ENCODE peak calls at places on chromosomes 11 and 22, in four cellular contexts. N is H1, Q is HepG2, E is K562. V is an unnamed sample.
A peak's percentile ranks its signal among the peaks of the same experiment; 100 is the strongest.

GRCh38 chr11:121134758-121135312 is 33.8 kb downstream of the TECTA start:
- DNase-seq in N (no peak), Q (no peak), E (no peak), V (no peak)

GRCh38 chr11:12506502-12506921 is 129.1 kb downstream of the PARVA start:
- DNase-seq in N (no peak), Q (no peak), E (no peak), V (no peak)

GRCh38 chr11:11243790-11244469 is 109.1 kb downstream of the CSNK2A3 start:
- DNase-seq in N (no peak), Q (no peak), E (peak; percentile 66), V (no peak)

GRCh38 chr11:9160166-9160565 is 68.8 kb upstream of the SCUBE2 start:
- DNase-seq in N (no peak), Q (no peak), E (no peak), V (no peak)

GRCh38 chr11:133840479-133840941 is 4.8 kb downstream of the SPATA19 start:
- DNase-seq in N (no peak), Q (no peak), E (no peak), V (no peak)

GRCh38 chr22:37909756-37910155 is 3.7 kb downstream of the MICALL1 start:
- DNase-seq in N (no peak), Q (no peak), E (no peak), V (no peak)

GRCh38 chr11:32584921-32585320 is 1.3 kb downstream of the EIF3M start:
- DNase-seq in N (no peak), Q (no peak), E (peak; percentile 17), V (no peak)

GRCh38 chr11:44275961-44276550 is 33.9 kb downstream of the ALX4 start:
- DNase-seq in N (no peak), Q (no peak), E (no peak), V (no peak)

GRCh38 chr11:4531666-4532065 is 13.3 kb upstream of the OR52M1 start:
- DNase-seq in N (no peak), Q (peak; percentile 24), E (no peak), V (no peak)

GRCh38 chr22:30289980-30290313 is 642 bp upstream of the CASTOR1 start:
- DNase-seq in N (no peak), Q (no peak), E (no peak), V (no peak)

DNA sequence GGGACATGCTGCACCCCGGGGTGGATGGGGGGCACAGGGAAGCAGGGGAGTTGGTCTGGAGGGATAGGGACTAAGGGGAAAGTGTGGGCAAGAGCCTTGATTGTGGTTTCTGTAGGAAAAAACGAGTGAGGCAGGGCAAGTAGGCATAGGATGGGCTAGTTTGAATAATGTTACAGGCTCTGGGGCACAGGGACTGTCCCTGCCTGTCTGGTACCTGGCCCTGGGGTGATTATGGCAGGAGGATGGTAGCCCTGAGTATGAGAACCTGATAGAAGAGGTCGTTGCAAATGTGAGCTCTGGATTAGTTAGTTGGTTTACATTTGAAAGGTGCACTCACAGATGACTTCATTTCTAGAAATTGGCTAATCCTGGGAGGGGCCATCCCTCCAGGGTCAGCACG is 11.4 kb upstream of the SMIM38 start:
- DNase-seq in N (no peak), Q (no peak), E (no peak), V (no peak)
- TF ChIP-seq FOSL1 in N (no peak), Q (no peak), E (no peak), V (no peak)

GRCh38 chr22:19043111-19044085 is 78.8 kb downstream of the DGCR2 start:
- DNase-seq in N (no peak), Q (no peak), E (peak; percentile 29), V (no peak)
- TF ChIP-seq RAD21 in N (no peak), Q (no peak), E (no peak), V (no peak)

GRCh38 chr11:20617346-20617745 is 17.9 kb downstream of the SLC6A5 start:
- DNase-seq in N (no peak), Q (no peak), E (no peak), V (no peak)
- TF ChIP-seq FOSL1 in N (no peak), Q (no peak), E (no peak), V (no peak)

DNA sequence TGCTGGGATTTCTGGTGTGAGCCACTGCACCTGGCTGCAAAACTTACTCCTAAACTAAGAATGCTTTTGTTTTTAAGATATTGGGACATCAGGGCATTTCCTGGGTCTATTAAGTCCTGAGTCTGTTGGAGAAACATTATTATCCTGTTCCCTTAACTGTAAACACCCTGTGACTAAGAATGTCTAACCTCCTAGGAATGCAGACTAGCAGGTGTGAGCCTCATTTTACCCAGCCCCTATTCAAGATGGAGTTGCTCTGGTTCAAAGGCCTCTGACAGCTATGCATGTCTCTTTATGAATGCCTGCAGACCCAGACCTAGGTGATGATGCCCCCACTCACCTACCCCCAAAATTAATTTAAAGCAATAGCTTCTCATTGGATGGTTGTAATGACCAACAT is 46.2 kb downstream of the DEPDC5 start:
- DNase-seq in N (no peak), Q (no peak), E (no peak), V (peak; percentile 39)
- TF ChIP-seq RAD21 in N (no peak), Q (no peak), E (no peak), V (no peak)

GRCh38 chr11:119473226-119473625 is 50.3 kb upstream of the THY1 start:
- DNase-seq in N (no peak), Q (peak; percentile 30), E (no peak), V (no peak)

GRCh38 chr11:119470316-119471266 is 47.6 kb upstream of the THY1 start:
- DNase-seq in N (no peak), Q (no peak), E (no peak), V (no peak)

GRCh38 chr11:119471329-119471728 is 48.4 kb upstream of the THY1 start:
- DNase-seq in N (no peak), Q (no peak), E (no peak), V (no peak)

GRCh38 chr11:119472856-119473222 is 49.9 kb upstream of the THY1 start:
- DNase-seq in N (no peak), Q (no peak), E (no peak), V (no peak)

DNA sequence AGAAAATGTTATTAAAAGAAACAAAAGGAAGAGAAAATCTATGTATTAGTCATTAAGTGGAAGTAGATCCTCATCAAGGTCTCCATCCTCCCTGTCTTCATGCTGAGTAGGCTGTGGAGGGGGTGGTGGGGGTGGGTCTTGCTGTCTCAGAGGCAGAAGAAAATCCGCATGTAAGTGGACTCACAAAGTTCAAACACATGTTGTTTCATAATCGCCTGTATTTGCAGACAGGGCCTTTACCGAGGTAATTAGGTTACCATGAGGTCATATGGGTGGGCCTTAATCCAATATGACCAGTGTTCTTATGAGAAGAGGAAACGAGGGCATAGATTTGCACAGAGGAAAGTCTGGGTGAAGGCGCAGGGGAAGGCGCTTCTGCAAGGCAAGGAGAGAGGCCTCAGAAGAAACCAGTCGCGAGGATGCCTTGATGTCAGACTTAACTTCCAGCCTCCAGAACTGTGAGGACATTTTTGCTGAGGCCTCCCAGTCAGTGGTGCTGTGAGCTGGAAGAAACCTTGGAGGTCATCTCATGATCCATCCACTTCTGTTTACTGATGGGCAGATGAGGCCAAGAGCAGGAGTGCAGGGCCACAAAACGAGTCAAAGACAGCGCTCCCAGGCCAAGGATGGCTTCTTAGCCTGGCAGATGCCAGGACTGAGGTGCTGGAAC is 49.3 kb upstream of the THY1 start:
- DNase-seq in N (no peak), Q (peak; percentile 84), E (no peak), V (no peak)
- TF ChIP-seq FOSL1 in N (no peak), Q (no peak), E (no peak), V (no peak)

GRCh38 chr22:42655693-42656092 is 6.5 kb upstream of the CYB5R3 start:
- DNase-seq in N (no peak), Q (no peak), E (no peak), V (no peak)
- TF ChIP-seq RAD21 in N (no peak), Q (no peak), E (no peak), V (no peak)

GRCh38 chr11:63610604-63611394 is 3.4 kb downstream of the PLAAT3 start:
- DNase-seq in N (peak; percentile 60), Q (no peak), E (no peak), V (no peak)
- TF ChIP-seq FOSL1 in N (no peak), Q (no peak), E (no peak), V (no peak)

GRCh38 chr11:78694152-78694551 is 119.5 kb upstream of the NARS2 start:
- DNase-seq in N (no peak), Q (no peak), E (no peak), V (no peak)

GRCh38 chr11:78691215-78691614 is 116.6 kb upstream of the NARS2 start:
- DNase-seq in N (no peak), Q (no peak), E (no peak), V (no peak)

GRCh38 chr11:78688460-78688859 is 113.8 kb upstream of the NARS2 start:
- DNase-seq in N (no peak), Q (no peak), E (no peak), V (no peak)

GRCh38 chr11:78689558-78690153 is 115.0 kb upstream of the NARS2 start:
- DNase-seq in N (no peak), Q (no peak), E (no peak), V (no peak)

GRCh38 chr11:78690588-78690987 is 115.9 kb upstream of the NARS2 start:
- DNase-seq in N (no peak), Q (no peak), E (no peak), V (no peak)
- TF ChIP-seq RAD21 in N (no peak), Q (no peak), E (no peak), V (no peak)

GRCh38 chr11:99589771-99590170 is 569.0 kb downstream of the CNTN5 start:
- DNase-seq in N (no peak), Q (no peak), E (no peak), V (no peak)
- TF ChIP-seq FOSL1 in N (no peak), Q (no peak), E (no peak), V (no peak)